ENCODE peak calls at places on chromosomes 2 and 18, in seven cellular contexts. W, V, J, N, Z, F and G are unnamed samples.

GRCh38 chr2:96084006-96084857 is 32.1 kb downstream of the ADRA2B start:
- DNase-seq in J (peak), V (no peak), F (no peak), N (peak), W (peak), Z (no peak), G (no peak)

GRCh38 chr2:4937550-4937949 is 754.6 kb upstream of the SOX11 start:
- DNase-seq in N (no peak), V (no peak), F (no peak), W (no peak), Z (no peak), J (no peak), G (no peak)

GRCh38 chr2:53640466-53640865 is 127.1 kb upstream of the CHAC2 start:
- DNase-seq in J (no peak), V (no peak), Z (no peak), N (no peak), F (no peak), W (no peak), G (no peak)

GRCh38 chr2:239803764-239804111 is 221.4 kb downstream of the NDUFA10 start:
- DNase-seq in W (peak), F (no peak), V (no peak), Z (no peak), J (no peak), N (no peak), G (peak)

GRCh38 chr2:234827096-234827860 is 124.5 kb upstream of the SH3BP4 start:
- DNase-seq in V (no peak), N (no peak), J (no peak), Z (no peak), W (no peak), F (no peak), G (no peak)

GRCh38 chr2:88690591-88691338 is 708 bp upstream of the RPIA start:
- DNase-seq in V (peak), N (peak), J (peak), Z (peak), F (no peak), W (no peak), G (peak)

GRCh38 chr18:54532962-54533361 is 58.1 kb upstream of the DYNAP start:
- DNase-seq in J (no peak), F (no peak), V (no peak), N (no peak), W (no peak), Z (no peak), G (no peak)

GRCh38 chr2:201642086-201642578 is 1.2 kb downstream of the TMEM237 start:
- DNase-seq in V (no peak), F (no peak), N (no peak), W (no peak), J (no peak), Z (no peak), G (no peak)

GRCh38 chr2:45736757-45737704 is 85.6 kb downstream of the PRKCE start:
- DNase-seq in F (no peak), J (no peak), Z (no peak), W (no peak), N (peak), V (no peak), G (no peak)

GRCh38 chr2:161046876-161047275 is 113.4 kb upstream of the TANK start:
- DNase-seq in W (no peak), J (no peak), V (no peak), Z (no peak), F (no peak), N (no peak), G (no peak)

GRCh38 chr2:157441072-157441454 is 2.8 kb downstream of the CYTIP start:
- DNase-seq in N (no peak), V (peak), F (peak), W (no peak), J (no peak), Z (no peak), G (no peak)

GRCh38 chr2:85536479-85536878 is 2.5 kb upstream of the MAT2A start:
- DNase-seq in W (no peak), J (no peak), N (no peak), V (no peak), F (no peak), Z (no peak), G (no peak)

GRCh38 chr2:169302364-169302763 is 60.0 kb downstream of the LRP2 start:
- DNase-seq in J (no peak), V (no peak), N (no peak), Z (no peak), F (no peak), W (no peak), G (no peak)

GRCh38 chr18:731185-731584 is 18.8 kb upstream of the ENOSF1 start:
- DNase-seq in V (no peak), W (no peak), Z (no peak), F (no peak), J (no peak), N (no peak), G (no peak)

GRCh38 chr2:154403242-154403790 is 295.2 kb upstream of the KCNJ3 start:
- DNase-seq in N (no peak), F (no peak), V (no peak), Z (no peak), J (no peak), W (no peak), G (no peak)

GRCh38 chr2:159661286-159661685 is 44.9 kb upstream of the BAZ2B start:
- DNase-seq in N (no peak), W (no peak), J (no peak), F (no peak), Z (no peak), V (no peak), G (no peak)

GRCh38 chr18:76620326-76620813 is 125.3 kb upstream of the ZNF516 start:
- DNase-seq in V (peak), F (peak), Z (peak), W (peak), N (peak), J (peak), G (no peak)

GRCh38 chr2:7210712-7211111 is 293.5 kb downstream of the RNF144A start:
- DNase-seq in W (no peak), V (no peak), Z (no peak), J (no peak), N (no peak), F (no peak), G (no peak)

GRCh38 chr18:57901819-57902600 is 98.9 kb upstream of the ATP8B1 start:
- DNase-seq in F (no peak), Z (no peak), J (peak), V (no peak), W (no peak), N (no peak), G (no peak)

GRCh38 chr2:59149271-59149670 is 908.1 kb upstream of the FANCL start:
- DNase-seq in W (no peak), V (no peak), Z (no peak), J (no peak), N (no peak), F (no peak), G (no peak)

GRCh38 chr2:239283961-239284801 is 116.6 kb downstream of the HDAC4 start:
- DNase-seq in W (no peak), J (no peak), F (no peak), V (no peak), Z (no peak), N (no peak), G (no peak)

GRCh38 chr2:10006248-10007147 is 36.9 kb upstream of the KLF11 start:
- DNase-seq in V (no peak), J (no peak), Z (no peak), F (no peak), W (no peak), N (no peak), G (no peak)

GRCh38 chr2:60294901-60295590 is 258.4 kb downstream of the BCL11A start:
- DNase-seq in W (no peak), N (peak), V (no peak), F (no peak), Z (no peak), J (no peak), G (no peak)
- TF ChIP-seq CTCF in W (no peak), N (no peak), V (no peak), F (no peak), Z (no peak), J (no peak), G (no peak)

GRCh38 chr2:221641181-221641871 is 69.2 kb upstream of the EPHA4 start:
- DNase-seq in W (no peak), N (no peak), F (peak), Z (no peak), V (no peak), J (no peak), G (no peak)
- H3K27ac ChIP-seq in W (no peak), N (no peak), F (peak), Z (no peak), V (no peak), J (no peak), G (no peak)

GRCh38 chr2:25401307-25402021 is 59.7 kb upstream of the DNMT3A start:
- DNase-seq in F (no peak), J (no peak), N (no peak), W (peak), Z (no peak), V (no peak), G (no peak)
- H3K4me3 ChIP-seq in F (no peak), J (no peak), N (no peak), W (no peak), Z (no peak), V (no peak), G (no peak)

DNA sequence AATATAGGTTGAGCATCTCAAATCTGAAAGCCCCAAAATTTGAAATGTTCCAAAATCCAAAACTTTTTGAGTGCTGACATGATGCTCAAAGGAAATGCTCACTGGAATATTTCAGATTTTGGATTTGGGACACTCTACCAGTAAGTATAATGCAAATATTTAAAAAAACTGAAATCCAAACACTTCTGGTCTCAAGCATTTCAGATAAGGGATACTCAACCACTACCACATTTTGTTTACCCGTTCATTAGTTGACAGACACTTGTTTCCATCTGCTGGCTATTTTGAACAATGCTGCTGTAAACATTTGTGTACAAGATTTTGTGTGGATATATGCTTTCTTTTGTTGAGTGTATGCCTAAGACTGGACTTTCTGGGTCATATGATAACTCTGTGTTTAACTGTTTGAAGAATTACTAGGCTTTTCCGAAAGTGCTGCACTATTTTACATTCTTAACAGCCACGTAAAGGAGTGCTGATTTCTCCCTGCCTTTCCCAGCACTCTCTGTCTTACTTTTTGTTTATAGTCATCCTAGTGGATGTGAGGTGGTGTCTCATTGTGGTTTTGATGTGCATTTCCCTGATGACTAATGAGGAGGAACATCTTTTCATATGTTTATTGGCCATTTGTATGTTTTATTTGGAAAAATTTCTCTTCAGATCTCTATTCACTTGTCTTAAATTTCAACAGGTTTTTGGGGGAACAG is 19.5 kb upstream of the DCDC2C start:
- DNase-seq in N (no peak), Z (no peak), V (no peak), J (no peak), F (no peak), W (no peak), G (no peak)
- TF ChIP-seq CTCF in N (no peak), Z (no peak), V (no peak), J (no peak), F (no peak), W (no peak), G (no peak)

GRCh38 chr2:189581354-189582139 is 961 bp upstream of the SLC40A1 start:
- DNase-seq in N (no peak), F (no peak), W (no peak), Z (no peak), V (no peak), J (peak), G (no peak)

GRCh38 chr2:189579585-189579984 is 1.0 kb downstream of the SLC40A1 start:
- DNase-seq in Z (no peak), W (no peak), N (no peak), F (peak), V (no peak), J (no peak), G (no peak)

GRCh38 chr2:189580662-189581353 is at the start of gene SLC40A1:
- DNase-seq in N (peak), F (peak), J (peak), V (peak), W (peak), Z (no peak), G (peak)

GRCh38 chr2:189578272-189578671 is 2.3 kb downstream of the SLC40A1 start:
- DNase-seq in F (no peak), J (no peak), N (no peak), W (no peak), V (no peak), Z (no peak), G (no peak)

GRCh38 chr2:189580267-189580661 is 322 bp downstream of the SLC40A1 start:
- DNase-seq in F (no peak), J (no peak), N (no peak), Z (no peak), V (no peak), W (no peak), G (no peak)
- H3K27ac ChIP-seq in F (no peak), J (peak), N (peak), Z (no peak), V (no peak), W (peak), G (peak)

DNA sequence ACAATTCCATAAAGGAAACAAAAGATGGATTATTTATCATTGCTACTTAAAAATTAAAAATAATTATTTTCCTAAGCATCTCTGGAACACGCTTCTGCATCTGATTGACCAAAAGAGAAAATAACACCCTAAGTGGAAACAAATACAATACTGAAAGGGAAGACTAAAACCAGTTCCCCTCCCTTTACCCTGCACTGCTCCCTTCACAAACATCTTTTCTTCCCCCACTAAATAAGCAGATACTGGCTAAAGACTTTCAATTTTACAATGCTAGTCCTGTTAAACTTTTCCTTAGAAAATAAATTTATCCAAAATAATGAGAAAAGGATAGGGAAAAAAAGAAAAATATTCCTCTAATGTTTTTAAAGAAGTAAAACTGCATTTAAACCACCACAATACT is 4.3 kb downstream of the NCKAP1 start:
- DNase-seq in W (no peak), J (no peak), V (no peak), F (no peak), Z (no peak), N (no peak), G (no peak)
- H3K4me3 ChIP-seq in W (no peak), J (no peak), V (no peak), F (no peak), Z (no peak), N (no peak), G (no peak)

GRCh38 chr18:24402209-24402785 is 4.7 kb upstream of the OSBPL1A start:
- DNase-seq in F (no peak), N (no peak), Z (no peak), V (no peak), J (no peak), W (no peak), G (no peak)
- TF ChIP-seq CTCF in F (peak), N (no peak), Z (peak), V (no peak), J (no peak), W (no peak), G (no peak)